ENCODE peak calls at places on chromosomes 3 and 15, in four cellular contexts. B is A549, L is K562, J is HepG2. Y is an unnamed sample.

GRCh38 chr3:4712109-4712508 is 219.0 kb downstream of the ITPR1 start:
- DNase-seq in B (no peak), J (no peak), L (no peak), Y (no peak)

GRCh38 chr15:24848050-24848449 is 106.7 kb upstream of the SNRPN start:
- DNase-seq in B (peak), L (no peak), J (no peak), Y (peak)

GRCh38 chr3:37729119-37729518 is 132.6 kb upstream of the CTDSPL start:
- DNase-seq in B (no peak), L (no peak), J (no peak), Y (no peak)

GRCh38 chr3:177904661-177905060 is 631.6 kb upstream of the KCNMB2 start:
- DNase-seq in B (no peak), J (no peak), L (no peak), Y (no peak)

GRCh38 chr3:194537732-194538247 is 51.0 kb upstream of the ATP13A3 start:
- DNase-seq in B (peak), L (no peak), J (peak), Y (no peak)

GRCh38 chr15:31265871-31266711 is 60.5 kb upstream of the KLF13 start:
- DNase-seq in L (no peak), B (no peak), J (no peak), Y (peak)

GRCh38 chr15:75620776-75621536 is 4.6 kb downstream of the SNUPN start:
- DNase-seq in B (peak), L (no peak), J (no peak), Y (no peak)

GRCh38 chr15:63094495-63094931 is 27.1 kb upstream of the LACTB start:
- DNase-seq in B (peak), J (peak), L (no peak), Y (no peak)

GRCh38 chr3:12681586-12682371 is 17.9 kb upstream of the RAF1 start:
- DNase-seq in L (no peak), J (no peak), B (peak), Y (no peak)

GRCh38 chr3:15044311-15044710 is 20.8 kb downstream of the MRPS25 start:
- DNase-seq in B (no peak), L (no peak), J (no peak), Y (no peak)

GRCh38 chr3:104102386-104102785 is 1264.3 kb upstream of the ALCAM start:
- DNase-seq in L (peak), B (peak), J (peak), Y (no peak)

GRCh38 chr3:126004692-126005091 is 35.7 kb downstream of the ROPN1B start:
- DNase-seq in L (no peak), B (no peak), J (no peak), Y (no peak)

GRCh38 chr3:33911525-33912322 is 113.3 kb downstream of the PDCD6IP start:
- DNase-seq in B (peak), J (no peak), L (peak), Y (no peak)

GRCh38 chr3:32455609-32456428 is 46.8 kb downstream of the CMTM6 start:
- DNase-seq in J (no peak), L (no peak), B (no peak), Y (no peak)

GRCh38 chr3:165854696-165855095 is 17.5 kb upstream of the BCHE start:
- DNase-seq in L (peak), J (peak), B (peak), Y (no peak)

GRCh38 chr15:64153480-64154367 is 2.2 kb downstream of the SNX22 start:
- DNase-seq in L (peak), J (peak), B (peak), Y (peak)

GRCh38 chr3:126850370-126851085 is 132.4 kb upstream of the PLXNA1 start:
- DNase-seq in J (peak), B (peak), L (no peak), Y (peak)

GRCh38 chr3:82082796-82083195 is 321.4 kb upstream of the GBE1 start:
- DNase-seq in L (no peak), J (no peak), B (no peak), Y (no peak)

GRCh38 chr15:89664951-89665350 is 9.7 kb upstream of the KIF7 start:
- DNase-seq in L (no peak), B (no peak), J (no peak), Y (no peak)

GRCh38 chr3:15794303-15794771 is 3.4 kb downstream of the ANKRD28 start:
- DNase-seq in L (peak), J (no peak), B (peak), Y (no peak)

GRCh38 chr3:67048067-67048715 is 50.1 kb downstream of the KBTBD8 start:
- DNase-seq in B (no peak), J (no peak), L (no peak), Y (no peak)

GRCh38 chr15:50247819-50248650 is 17.5 kb downstream of the HDC start:
- DNase-seq in L (peak), B (no peak), J (no peak), Y (no peak)

GRCh38 chr3:147757919-147758318 is 348.8 kb downstream of the ZIC1 start:
- DNase-seq in J (no peak), B (no peak), L (no peak), Y (no peak)

GRCh38 chr3:59535791-59536221 is 486.0 kb upstream of the CFAP20DC start:
- DNase-seq in L (no peak), J (no peak), B (no peak), Y (no peak)

GRCh38 chr3:152232679-152233078 is 36.0 kb upstream of the MBNL1 start:
- DNase-seq in J (no peak), B (no peak), L (no peak), Y (no peak)

GRCh38 chr3:4501422-4501821 is 8.3 kb downstream of the ITPR1 start:
- DNase-seq in J (peak), L (no peak), B (no peak), Y (no peak)

GRCh38 chr3:31096661-31097060 is 202.2 kb upstream of the GADL1 start:
- DNase-seq in L (peak), B (no peak), J (no peak), Y (no peak)

GRCh38 chr3:192496951-192497350 is 230.4 kb downstream of the FGF12 start:
- DNase-seq in L (no peak), J (no peak), B (no peak), Y (no peak)

GRCh38 chr3:101038393-101038792 is 45.2 kb upstream of the ABI3BP start:
- DNase-seq in B (no peak), J (no peak), L (no peak), Y (no peak)

DNA sequence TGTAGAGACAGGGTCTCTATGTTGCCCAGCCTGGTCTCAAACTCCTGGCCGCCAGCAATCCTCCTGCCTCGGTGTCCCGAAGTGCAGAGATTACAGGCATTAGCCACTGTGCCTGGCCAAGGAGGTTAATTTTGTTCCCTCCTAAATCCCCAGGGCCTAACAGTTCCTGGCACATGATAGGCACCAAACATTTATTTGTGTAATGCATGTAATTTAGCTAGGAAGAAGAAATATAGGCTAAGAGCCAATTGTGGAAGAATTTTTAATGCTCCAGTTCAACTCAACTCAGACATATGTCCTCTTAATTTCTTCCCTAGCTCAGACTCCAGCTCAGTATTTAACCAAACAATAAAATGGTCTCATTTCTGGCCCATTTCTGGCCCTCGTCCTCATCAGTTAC is 7.7 kb upstream of the ZNF592 start:
- DNase-seq in J (no peak), L (no peak), B (no peak), Y (no peak)
- TF ChIP-seq HMGXB4 in J (no peak), L (no peak), B (no peak), Y (no peak)

DNA sequence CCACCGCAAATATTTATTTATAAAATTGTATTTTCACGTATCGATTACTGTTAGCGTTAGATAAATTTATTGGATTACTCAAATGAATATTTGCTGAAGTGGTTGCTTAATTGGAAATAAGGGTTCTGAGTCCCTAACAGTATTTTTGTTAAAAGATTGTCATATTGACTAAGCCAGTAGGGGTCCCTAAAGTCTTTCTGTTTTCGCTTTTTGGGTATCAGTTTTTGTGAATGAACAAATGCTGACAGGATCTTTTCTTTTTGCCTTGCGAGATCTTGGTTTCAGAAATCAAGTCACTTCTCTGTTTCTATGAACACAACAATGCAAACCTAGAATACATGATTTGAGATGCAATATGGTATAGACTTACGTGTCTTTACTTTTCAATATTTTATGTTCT is 7.1 kb downstream of the RAD51 start:
- DNase-seq in L (no peak), J (peak), B (no peak), Y (no peak)
- TF ChIP-seq HMGXB4 in L (no peak), J (no peak), B (no peak), Y (no peak)

DNA sequence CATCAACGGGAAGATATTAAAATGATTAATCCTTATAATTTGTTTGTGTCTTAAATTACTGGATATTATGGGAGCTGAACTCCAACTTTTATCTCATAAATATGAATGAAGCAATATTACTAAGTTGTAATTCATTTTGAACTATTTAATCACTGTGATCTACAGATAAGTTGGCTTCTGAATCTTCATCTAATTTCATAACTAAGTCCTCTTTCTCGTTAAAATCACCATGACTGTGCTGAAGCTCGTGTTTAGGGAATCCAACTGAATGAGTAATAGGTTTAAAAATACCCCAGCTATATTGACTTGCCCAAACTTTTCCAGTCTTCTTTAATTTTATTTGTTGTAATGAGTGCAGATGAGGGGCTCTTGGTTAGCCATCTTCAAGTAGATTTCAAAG is 14.1 kb downstream of the MDFIC2 start:
- DNase-seq in J (no peak), B (no peak), L (no peak), Y (no peak)
- TF ChIP-seq HMGXB4 in J (no peak), B (no peak), L (no peak), Y (no peak)

GRCh38 chr15:48963524-48964113 is at the start of gene SHC4:
- DNase-seq in B (peak), J (peak), L (peak), Y (peak)
- TF ChIP-seq HMGXB4 in B (no peak), J (no peak), L (no peak), Y (no peak)

GRCh38 chr3:190533511-190534282 is 19.8 kb downstream of the IL1RAP start:
- DNase-seq in B (peak), J (no peak), L (no peak), Y (no peak)
- TF ChIP-seq HMGXB4 in B (no peak), J (no peak), L (no peak), Y (no peak)

DNA sequence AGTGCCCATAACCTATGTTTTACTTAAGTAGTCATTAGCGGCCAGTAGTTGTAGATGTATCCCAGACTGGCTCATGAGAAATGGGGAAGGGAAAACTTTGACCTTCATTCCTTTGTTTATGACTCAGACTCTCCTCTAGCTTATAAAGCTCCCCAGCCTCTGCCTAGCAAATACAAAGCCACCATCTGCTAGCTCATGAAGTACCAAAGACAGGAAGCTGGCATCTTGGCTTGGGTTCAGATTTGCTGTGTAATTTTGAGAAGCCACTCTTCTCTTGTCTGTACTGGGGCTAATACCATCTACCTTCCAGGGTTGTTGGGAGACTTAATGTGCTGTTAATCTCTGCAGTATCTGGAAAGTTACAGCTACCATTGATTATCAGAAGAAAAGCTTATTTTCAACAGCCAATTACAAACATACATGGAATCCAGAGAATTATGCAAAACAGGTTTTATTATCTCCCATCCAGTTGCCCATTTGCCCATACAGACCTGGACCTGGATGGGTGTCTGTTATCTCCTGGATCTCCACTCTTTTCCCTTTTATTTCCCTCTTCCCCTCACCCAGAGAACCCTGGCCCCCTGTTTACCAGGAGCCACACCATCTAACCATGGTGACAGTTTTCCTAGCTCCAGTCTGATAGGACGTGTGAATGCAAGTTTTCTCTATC is 153.8 kb downstream of the SEMA6D start:
- DNase-seq in J (no peak), B (no peak), L (no peak), Y (no peak)
- TF ChIP-seq HMGXB4 in J (no peak), B (no peak), L (no peak), Y (no peak)

Y was measured in WTC11.